ENCODE peak calls at places on chromosome 15, in nine cellular contexts. M, G, X, P, Q, W, U, O and H are unnamed samples.

GRCh38 chr15:45326776-45327175 is 51.6 kb downstream of the GATM start:
- DNase-seq in M (no peak), G (no peak), X (no peak), P (no peak), Q (no peak), W (no peak), U (no peak), O (no peak), H (no peak)

GRCh38 chr15:72341361-72341760 is 21.4 kb upstream of the CELF6 start:
- DNase-seq in M (no peak), G (no peak), X (no peak), P (peak), Q (no peak), W (no peak), U (no peak), O (no peak), H (no peak)

GRCh38 chr15:58241872-58242271 is 103.7 kb downstream of the AQP9 start:
- DNase-seq in M (peak), G (no peak), X (no peak), P (no peak), Q (no peak), W (no peak), U (no peak), O (no peak), H (no peak)

GRCh38 chr15:25684521-25685215 is 178.5 kb downstream of the ATP10A start:
- DNase-seq in M (no peak), G (peak), X (no peak), P (no peak), Q (no peak), W (no peak), U (peak), O (no peak), H (no peak)

GRCh38 chr15:81190922-81191507 is 5.7 kb upstream of the IL16 start:
- DNase-seq in M (no peak), G (no peak), X (no peak), P (no peak), Q (no peak), W (no peak), U (no peak), O (no peak), H (no peak)

GRCh38 chr15:92822216-92823144 is 77.6 kb upstream of the CHD2 start:
- DNase-seq in M (no peak), G (no peak), X (no peak), P (no peak), Q (no peak), W (no peak), U (no peak), O (no peak), H (no peak)

GRCh38 chr15:66239514-66239913 is 14.0 kb downstream of the MEGF11 start:
- DNase-seq in M (no peak), G (no peak), X (no peak), P (no peak), Q (no peak), W (no peak), U (no peak), O (no peak), H (no peak)

GRCh38 chr15:46786886-46787285 is 930.4 kb upstream of the SEMA6D start:
- DNase-seq in M (no peak), G (no peak), X (no peak), P (no peak), Q (no peak), W (no peak), U (no peak), O (no peak), H (no peak)

GRCh38 chr15:42456971-42457370 is 34.0 kb downstream of the ZNF106 start:
- DNase-seq in M (no peak), G (no peak), X (no peak), P (no peak), Q (no peak), W (no peak), U (no peak), O (no peak), H (no peak)

GRCh38 chr15:86608461-86608860 is 528.8 kb downstream of the AGBL1 start:
- DNase-seq in M (no peak), G (no peak), X (no peak), P (no peak), Q (no peak), W (no peak), U (no peak), O (no peak), H (no peak)

GRCh38 chr15:85094685-85095084 is 113.0 kb downstream of the PDE8A start:
- DNase-seq in M (no peak), G (no peak), X (no peak), P (no peak), Q (no peak), W (no peak), U (no peak), O (no peak), H (no peak)

GRCh38 chr15:75891895-75892294 is 11.8 kb upstream of the FBXO22 start:
- DNase-seq in M (no peak), G (no peak), X (no peak), P (no peak), Q (no peak), W (no peak), U (no peak), O (no peak), H (no peak)

GRCh38 chr15:58453931-58454793 is 22.4 kb downstream of the LIPC start:
- DNase-seq in M (no peak), G (peak), X (no peak), P (no peak), Q (no peak), W (no peak), U (no peak), O (no peak), H (no peak)

GRCh38 chr15:90836296-90836871 is 32.0 kb upstream of the FURIN start:
- DNase-seq in M (no peak), G (no peak), X (peak), P (no peak), Q (no peak), W (peak), U (no peak), O (no peak), H (no peak)

GRCh38 chr15:78321041-78321570 is 19.0 kb upstream of the CRABP1 start:
- DNase-seq in M (no peak), G (no peak), X (no peak), P (no peak), Q (no peak), W (no peak), U (no peak), O (no peak), H (no peak)

GRCh38 chr15:71581406-71581930 is 228.9 kb upstream of the NR2E3 start:
- DNase-seq in M (no peak), G (no peak), X (no peak), P (no peak), Q (no peak), W (no peak), U (no peak), O (no peak), H (no peak)

GRCh38 chr15:53414167-53414566 is 345.3 kb downstream of the WDR72 start:
- DNase-seq in M (no peak), G (no peak), X (no peak), P (no peak), Q (no peak), W (no peak), U (no peak), O (no peak), H (no peak)

GRCh38 chr15:71443538-71443937 is 328.3 kb downstream of the THSD4 start:
- DNase-seq in M (no peak), G (no peak), X (peak), P (peak), Q (peak), W (peak), U (peak), O (no peak), H (no peak)

GRCh38 chr15:85749261-85750151 is 45.2 kb downstream of the KLHL25 start:
- DNase-seq in M (no peak), G (peak), X (no peak), P (no peak), Q (no peak), W (no peak), U (peak), O (peak), H (no peak)

GRCh38 chr15:90249123-90249863 is at the start of gene TTLL13:
- DNase-seq in M (peak), G (peak), X (peak), P (peak), Q (peak), W (peak), U (peak), O (peak), H (peak)

GRCh38 chr15:77527164-77527778 is 105.4 kb downstream of the LINGO1 start:
- DNase-seq in M (no peak), G (peak), X (peak), P (peak), Q (no peak), W (no peak), U (no peak), O (peak), H (no peak)

GRCh38 chr15:98647026-98647773 is 1.1 kb upstream of the IGF1R start:
- DNase-seq in M (peak), G (peak), X (peak), P (peak), Q (peak), W (peak), U (peak), O (peak), H (peak)

GRCh38 chr15:72495007-72495406 is 20.9 kb downstream of the ARIH1 start:
- DNase-seq in M (no peak), G (no peak), X (no peak), P (no peak), Q (no peak), W (no peak), U (no peak), O (no peak), H (no peak)

GRCh38 chr15:74783808-74784175 is 1.9 kb downstream of the CSK start:
- DNase-seq in M (no peak), G (peak), X (no peak), P (no peak), Q (no peak), W (no peak), U (no peak), O (no peak), H (no peak)

GRCh38 chr15:74444106-74445062 is 10.6 kb upstream of the SEMA7A start:
- DNase-seq in M (no peak), G (peak), X (no peak), P (no peak), Q (no peak), W (no peak), U (no peak), O (peak), H (no peak)

GRCh38 chr15:25802285-25802830 is 60.8 kb downstream of the ATP10A start:
- DNase-seq in M (no peak), G (no peak), X (no peak), P (no peak), Q (no peak), W (no peak), U (no peak), O (no peak), H (peak)

GRCh38 chr15:77514635-77515421 is 94.1 kb downstream of the HMG20A start:
- DNase-seq in M (no peak), G (peak), X (no peak), P (no peak), Q (no peak), W (no peak), U (no peak), O (peak), H (no peak)

GRCh38 chr15:45231061-45231576 is 20.9 kb upstream of the SLC28A2 start:
- DNase-seq in M (no peak), G (no peak), X (no peak), P (no peak), Q (no peak), W (no peak), U (no peak), O (no peak), H (no peak)

GRCh38 chr15:100968043-100968966 is 49.1 kb downstream of the LRRK1 start:
- DNase-seq in M (no peak), G (no peak), X (no peak), P (no peak), Q (no peak), W (no peak), U (no peak), O (no peak), H (no peak)

DNA sequence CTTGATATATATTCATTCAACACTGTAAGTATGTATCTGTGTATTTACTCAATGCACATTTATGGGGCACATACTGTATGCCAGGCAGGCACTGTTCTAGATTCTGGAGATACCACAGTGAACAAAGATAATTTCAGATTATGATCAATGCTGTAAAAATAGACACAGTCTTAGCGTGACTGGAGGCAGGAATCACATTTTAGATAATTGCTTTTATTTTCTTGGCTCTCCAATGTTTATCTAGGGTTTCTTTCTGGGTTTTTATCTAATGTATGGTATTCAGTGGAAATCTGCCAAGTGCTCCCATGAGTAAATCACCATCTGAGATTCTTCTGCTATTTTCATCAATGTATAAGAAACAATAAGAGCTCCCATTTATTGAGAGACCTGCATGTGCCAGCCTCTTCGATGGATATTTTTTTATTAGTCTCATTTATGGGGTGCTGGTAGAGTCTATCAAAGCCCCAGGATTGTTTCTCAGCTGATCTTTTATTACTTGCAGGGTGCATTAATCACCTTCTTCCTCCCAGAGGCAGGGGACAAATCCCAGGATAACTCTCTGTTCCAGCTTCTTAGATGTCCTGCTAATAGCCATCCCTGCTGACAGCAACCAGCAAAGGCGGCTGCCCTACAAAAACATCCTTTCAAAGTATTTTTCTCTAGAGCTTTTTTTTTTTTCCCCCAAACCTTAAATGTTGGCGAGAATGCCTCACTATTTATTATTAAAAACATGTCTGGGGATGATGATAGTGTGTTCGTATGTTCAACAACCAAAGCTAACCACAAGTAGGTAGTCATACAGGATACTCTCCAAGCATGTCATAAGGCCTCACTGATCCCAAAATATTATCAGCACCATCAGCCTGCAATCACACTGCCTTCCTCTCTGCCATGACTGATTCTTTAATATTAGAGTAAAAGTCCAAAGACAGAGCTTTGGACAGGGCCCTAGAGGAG is 331.0 kb upstream of the RASGRP1 start:
- DNase-seq in M (no peak), G (no peak), X (no peak), P (no peak), Q (no peak), W (no peak), U (no peak), O (no peak), H (no peak)
- H3K27ac ChIP-seq in M (no peak), G (no peak), X (no peak), P (peak), Q (no peak), W (peak), U (peak), O (no peak), H (no peak)

GRCh38 chr15:87604857-87605446 is 651.6 kb downstream of the NTRK3 start:
- DNase-seq in M (no peak), G (no peak), X (peak), P (peak), Q (no peak), W (peak), U (no peak), O (no peak), H (no peak)

GRCh38 chr15:87609909-87610308 is 646.6 kb downstream of the NTRK3 start:
- DNase-seq in M (no peak), G (no peak), X (peak), P (no peak), Q (no peak), W (no peak), U (no peak), O (no peak), H (no peak)

GRCh38 chr15:87608238-87609028 is 648.1 kb downstream of the NTRK3 start:
- DNase-seq in M (no peak), G (no peak), X (peak), P (no peak), Q (no peak), W (no peak), U (no peak), O (no peak), H (no peak)

GRCh38 chr15:87610366-87610765 is 646.2 kb downstream of the NTRK3 start:
- DNase-seq in M (no peak), G (no peak), X (peak), P (no peak), Q (no peak), W (no peak), U (no peak), O (no peak), H (no peak)

GRCh38 chr15:87609474-87609873 is 647.1 kb downstream of the NTRK3 start:
- DNase-seq in M (no peak), G (no peak), X (no peak), P (no peak), Q (no peak), W (no peak), U (no peak), O (no peak), H (no peak)
- TF ChIP-seq EP300 in M (no peak), G (no peak), X (no peak), P (no peak), Q (no peak), W (no peak), U (no peak), O (no peak), H (no peak)

GRCh38 chr15:70151008-70151407 is 53.3 kb upstream of the TLE3 start:
- DNase-seq in M (no peak), G (no peak), X (no peak), P (no peak), Q (no peak), W (no peak), U (no peak), O (no peak), H (no peak)
- H3K27ac ChIP-seq in M (no peak), G (no peak), X (no peak), P (peak), Q (no peak), W (peak), U (no peak), O (no peak), H (no peak)

GRCh38 chr15:59997070-59997701 is 6.9 kb upstream of the FOXB1 start:
- DNase-seq in M (no peak), G (no peak), X (peak), P (peak), Q (no peak), W (no peak), U (no peak), O (no peak), H (no peak)
- TF ChIP-seq EP300 in M (no peak), G (no peak), X (no peak), P (no peak), Q (no peak), W (no peak), U (no peak), O (no peak), H (no peak)

DNA sequence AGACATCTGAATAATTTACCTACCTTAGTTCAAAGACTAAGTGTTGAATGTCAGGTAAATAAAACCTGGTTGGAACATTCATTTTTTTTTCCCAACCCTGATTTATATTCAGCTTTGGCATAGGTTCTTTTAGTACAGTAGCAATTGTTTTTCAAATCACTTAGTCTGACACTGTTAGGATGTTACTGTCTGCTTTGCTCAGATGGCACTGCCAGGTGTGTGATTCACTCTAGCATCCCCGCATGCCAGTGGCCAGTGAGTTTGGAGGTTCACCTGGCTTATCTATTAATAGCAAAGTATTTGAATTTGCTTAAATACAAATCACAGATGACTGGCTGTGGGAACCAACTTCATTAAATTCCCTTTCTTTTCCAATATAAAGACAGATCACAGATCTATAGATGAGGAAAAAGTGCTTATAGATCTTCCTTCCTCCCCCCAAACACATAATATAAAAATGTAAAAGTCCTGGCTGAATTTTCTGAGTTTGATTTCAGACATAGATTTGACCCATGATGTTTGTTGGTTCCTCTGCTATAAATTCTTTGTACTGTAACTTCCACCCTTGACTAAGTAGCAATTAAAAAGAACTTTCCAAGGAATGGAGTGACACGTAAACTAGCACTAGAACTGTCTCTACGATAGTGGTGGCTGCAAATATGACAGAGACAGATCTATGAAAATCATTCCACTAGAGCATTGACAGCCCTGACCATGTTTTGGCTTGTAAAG is 3.9 kb downstream of the THBS1 start:
- DNase-seq in M (no peak), G (no peak), X (no peak), P (no peak), Q (no peak), W (no peak), U (no peak), O (no peak), H (peak)
- H3K27ac ChIP-seq in M (peak), G (peak), X (no peak), P (no peak), Q (peak), W (no peak), U (no peak), O (no peak), H (peak)

GRCh38 chr15:50071551-50072258 is 47.3 kb downstream of the ATP8B4 start:
- DNase-seq in M (no peak), G (no peak), X (no peak), P (no peak), Q (no peak), W (no peak), U (no peak), O (no peak), H (no peak)

GRCh38 chr15:50077242-50077641 is 41.8 kb downstream of the ATP8B4 start:
- DNase-seq in M (no peak), G (no peak), X (no peak), P (no peak), Q (no peak), W (no peak), U (no peak), O (no peak), H (no peak)

GRCh38 chr15:50083424-50084025 is 35.5 kb downstream of the ATP8B4 start:
- DNase-seq in M (no peak), G (no peak), X (no peak), P (no peak), Q (no peak), W (no peak), U (no peak), O (no peak), H (no peak)

GRCh38 chr15:50075292-50075691 is 43.7 kb downstream of the ATP8B4 start:
- DNase-seq in M (no peak), G (no peak), X (no peak), P (no peak), Q (no peak), W (no peak), U (no peak), O (no peak), H (no peak)

GRCh38 chr15:50077655-50078054 is 41.4 kb downstream of the ATP8B4 start:
- DNase-seq in M (no peak), G (no peak), X (no peak), P (no peak), Q (no peak), W (no peak), U (no peak), O (no peak), H (no peak)
- TF ChIP-seq EP300 in M (no peak), G (no peak), X (no peak), P (no peak), Q (no peak), W (no peak), U (no peak), O (no peak), H (no peak)

GRCh38 chr15:29938701-29939340 is 116.6 kb upstream of the TJP1 start:
- DNase-seq in M (no peak), G (no peak), X (no peak), P (no peak), Q (no peak), W (no peak), U (no peak), O (no peak), H (no peak)
- H3K27ac ChIP-seq in M (no peak), G (no peak), X (no peak), P (no peak), Q (no peak), W (peak), U (no peak), O (no peak), H (no peak)

GRCh38 chr15:63234479-63234878 is 42.9 kb upstream of the APH1B start:
- DNase-seq in M (peak), G (peak), X (no peak), P (no peak), Q (peak), W (peak), U (peak), O (no peak), H (no peak)
- TF ChIP-seq EP300 in M (no peak), G (no peak), X (no peak), P (no peak), Q (no peak), W (no peak), U (no peak), O (no peak), H (no peak)